ENCODE peak calls at places on chromosomes 6 and 20, in nine cellular contexts. X is RWPE2; Z is activated T-cell treated with anti-CD3 and anti-CD28 coated beads, Interleukin-2, amount 50 U/mL, for 72 hours; D is activated naive CD8-positive, alpha-beta T cell treated with anti-CD3 and anti-CD28 coated beads, Interleukin-2, amount 10 ng/mL, durations not matched to agents 7 days and 5 days; S is effector memory CD8-positive, alpha-beta T cell; B is left lung; L is left cardiac atrium; Q is natural killer cell; H is T-cell. P is an unnamed sample.

GRCh38 chr6:157879873-157880254 is 56.8 kb downstream of the SNX9 start:
- ATAC-seq in S (no peak), X (no peak), B (peak), Z (peak), D (no peak), L (no peak), H (no peak), Q (no peak), P (no peak)

GRCh38 chr6:109349419-109349987 is 32.8 kb downstream of the CD164 start:
- ATAC-seq in L (peak), D (no peak), Q (no peak), Z (no peak), X (peak), S (no peak), B (peak), H (no peak), P (peak)

GRCh38 chr6:163675611-163676010 is 261.1 kb downstream of the QKI start:
- ATAC-seq in H (no peak), L (no peak), X (no peak), B (no peak), D (no peak), Q (no peak), Z (no peak), S (no peak), P (no peak)

GRCh38 chr6:34772940-34773339 is 15.6 kb downstream of the SNRPC start:
- ATAC-seq in H (no peak), S (no peak), Z (no peak), Q (no peak), D (no peak), B (no peak), L (no peak), X (no peak), P (no peak)

GRCh38 chr6:15569035-15569995 is 93.5 kb downstream of the DTNBP1 start:
- ATAC-seq in B (no peak), Q (peak), Z (no peak), H (no peak), X (no peak), S (no peak), D (no peak), L (peak), P (no peak)

GRCh38 chr6:139588734-139589418 is 214.4 kb upstream of the CITED2 start:
- ATAC-seq in B (peak), D (no peak), X (peak), Q (no peak), L (no peak), S (no peak), H (no peak), Z (no peak), P (no peak)

GRCh38 chr6:72861059-72861458 is 239.2 kb downstream of the KCNQ5 start:
- ATAC-seq in D (no peak), Z (no peak), S (no peak), X (no peak), H (no peak), L (no peak), Q (no peak), B (no peak), P (no peak)

GRCh38 chr6:37819177-37819801 is at the start of gene ZFAND3:
- ATAC-seq in Q (peak), D (peak), Z (peak), L (peak), B (peak), X (peak), H (peak), S (peak), P (peak)

GRCh38 chr6:137820425-137820824 is 46.6 kb upstream of the TNFAIP3 start:
- ATAC-seq in X (no peak), D (no peak), Z (no peak), Q (no peak), H (no peak), L (no peak), S (no peak), B (no peak), P (no peak)

GRCh38 chr6:30317913-30318589 is 8.7 kb upstream of the TRIM39 start:
- ATAC-seq in L (no peak), Z (no peak), B (no peak), Q (peak), X (no peak), D (peak), S (peak), H (no peak), P (no peak)

GRCh38 chr6:136955123-136955522 is 33.0 kb downstream of the SLC35D3 start:
- ATAC-seq in B (no peak), H (no peak), Q (no peak), D (no peak), X (no peak), Z (no peak), S (no peak), L (no peak), P (no peak)

GRCh38 chr6:164693934-164694333 is 615.5 kb downstream of the C6orf118 start:
- ATAC-seq in Q (no peak), B (no peak), D (no peak), H (no peak), Z (no peak), L (no peak), X (no peak), S (no peak), P (no peak)

GRCh38 chr6:144297498-144298166 is 12.5 kb downstream of the UTRN start:
- ATAC-seq in Q (no peak), D (no peak), S (no peak), B (peak), Z (no peak), X (no peak), H (no peak), L (peak), P (no peak)

GRCh38 chr6:16305246-16305725 is 66.9 kb downstream of the GMPR start:
- ATAC-seq in H (no peak), D (no peak), L (no peak), S (peak), X (no peak), B (no peak), Q (no peak), Z (peak), P (no peak)

GRCh38 chr6:32879691-32880090 is 25.7 kb downstream of the PSMB9 start:
- ATAC-seq in Z (no peak), L (no peak), S (no peak), D (no peak), B (no peak), Q (no peak), X (no peak), H (no peak), P (no peak)

GRCh38 chr20:22379472-22379871 is 204.9 kb downstream of the FOXA2 start:
- ATAC-seq in H (no peak), X (peak), Q (no peak), D (no peak), B (no peak), S (no peak), Z (no peak), L (no peak), P (no peak)

GRCh38 chr20:5797165-5797564 is 47.0 kb downstream of the SHLD1 start:
- ATAC-seq in L (no peak), S (no peak), Z (no peak), B (no peak), H (no peak), D (no peak), X (no peak), Q (no peak), P (no peak)

GRCh38 chr6:137602871-137603270 is 108.7 kb upstream of the OLIG3 start:
- ATAC-seq in H (no peak), B (no peak), Q (no peak), L (no peak), Z (no peak), D (no peak), X (no peak), S (no peak), P (no peak)

GRCh38 chr6:11225990-11226389 is 6.5 kb downstream of the NEDD9 start:
- ATAC-seq in Z (no peak), H (no peak), L (no peak), Q (no peak), X (no peak), S (no peak), D (no peak), B (peak), P (no peak)

GRCh38 chr20:10783660-10784336 is 110.0 kb upstream of the JAG1 start:
- ATAC-seq in X (no peak), H (no peak), D (no peak), B (no peak), Q (no peak), L (no peak), S (no peak), Z (no peak), P (no peak)

GRCh38 chr6:121158924-121159323 is 175.4 kb downstream of the TBC1D32 start:
- ATAC-seq in Z (no peak), B (no peak), D (no peak), Q (no peak), L (no peak), H (no peak), X (no peak), S (no peak), P (no peak)

GRCh38 chr6:162862462-162862861 is 134.7 kb downstream of the PACRG start:
- ATAC-seq in Q (no peak), S (no peak), Z (no peak), D (no peak), B (no peak), X (no peak), H (no peak), L (no peak), P (no peak)

P was measured in gastroesophageal sphincter.